ENCODE peak calls at places on chromosome 4, in eight cellular contexts. T is iPS DF 6.9; R is ovary; S is CD4-positive, alpha-beta memory T cell; H is neuronal stem cell; F is fibroblast of lung; C is GM23248; A is PC-3. V is an unnamed sample.

GRCh38 chr4:84529169-84529751 is 30.2 kb upstream of the NKX6-1 start:
- DNase-seq in T (no peak), S (peak; percentile 12), A (peak; percentile 65), H (no peak), F (peak; percentile 27), C (peak; percentile 53), R (no peak), V (no peak)

GRCh38 chr4:24226667-24227066 is 336.8 kb upstream of the PPARGC1A start:
- DNase-seq in C (peak; percentile 70), H (no peak), F (peak; percentile 57), R (no peak), S (no peak), T (no peak), A (no peak), V (no peak)

GRCh38 chr4:81723044-81723884 is 251.6 kb upstream of the RASGEF1B start:
- DNase-seq in F (no peak), C (no peak), R (no peak), A (no peak), T (no peak), H (no peak), S (no peak), V (no peak)

GRCh38 chr4:36677122-36677521 is 395.7 kb downstream of the DTHD1 start:
- DNase-seq in C (no peak), A (no peak), S (no peak), T (no peak), H (no peak), F (peak; percentile 19), R (no peak), V (no peak)

GRCh38 chr4:61493470-61493869 is 293.3 kb downstream of the ADGRL3 start:
- DNase-seq in T (no peak), R (no peak), S (no peak), A (no peak), C (no peak), F (no peak), H (peak; percentile 37), V (no peak)

GRCh38 chr4:90419124-90419711 is 292.0 kb downstream of the CCSER1 start:
- DNase-seq in T (peak; percentile 4), H (peak; percentile 26), F (peak; percentile 67), C (peak; percentile 37), S (peak; percentile 5), A (peak; percentile 56), R (no peak), V (no peak)

GRCh38 chr4:153564630-153565525 is 98.7 kb downstream of the TMEM131L start:
- DNase-seq in H (peak; percentile 65), A (peak; percentile 48), C (peak; percentile 58), S (no peak), F (peak; percentile 40), T (no peak), R (no peak), V (peak; percentile 28)

GRCh38 chr4:8209176-8209874 is 10.2 kb downstream of the SH3TC1 start:
- DNase-seq in H (no peak), R (no peak), S (no peak), T (no peak), C (no peak), A (no peak), F (no peak), V (no peak)

GRCh38 chr4:38601244-38601915 is 62.6 kb upstream of the KLF3 start:
- DNase-seq in T (no peak), H (no peak), R (no peak), C (peak; percentile 47), F (peak; percentile 72), S (no peak), A (peak; percentile 80), V (no peak)

GRCh38 chr4:113355550-113356371 is 306.3 kb downstream of the ANK2 start:
- DNase-seq in R (no peak), F (peak; percentile 86), A (peak; percentile 86), T (no peak), S (peak; percentile 57), C (peak; percentile 96), H (no peak), V (no peak)

GRCh38 chr4:158814636-158815035 is 45.8 kb downstream of the FNIP2 start:
- DNase-seq in R (no peak), C (peak; percentile 63), H (no peak), A (no peak), S (no peak), F (no peak), T (no peak), V (no peak)

GRCh38 chr4:79964715-79965345 is 108.2 kb downstream of the ANTXR2 start:
- DNase-seq in T (peak; percentile 7), R (no peak), A (no peak), H (peak; percentile 33), S (no peak), C (no peak), F (peak; percentile 63), V (peak; percentile 36)

GRCh38 chr4:141759796-141760425 is 123.5 kb downstream of the IL15 start:
- DNase-seq in A (peak; percentile 43), T (no peak), F (no peak), R (no peak), S (no peak), C (peak; percentile 6), H (no peak), V (no peak)

GRCh38 chr4:54659213-54660144 is 1.7 kb downstream of the KIT start:
- DNase-seq in A (no peak), H (peak; percentile 37), T (no peak), F (peak; percentile 25), C (no peak), R (peak; percentile 26), S (no peak), V (peak; percentile 23)

GRCh38 chr4:153535735-153536494 is 69.8 kb downstream of the TMEM131L start:
- DNase-seq in C (peak; percentile 45), A (no peak), T (peak; percentile 41), F (peak; percentile 21), R (no peak), H (no peak), S (peak; percentile 26), V (no peak)

GRCh38 chr4:180449395-180449956 is 1793.7 kb upstream of the TENM3 start:
- DNase-seq in C (no peak), A (peak; percentile 57), T (peak; percentile 47), R (no peak), S (no peak), F (peak; percentile 44), H (no peak), V (peak; percentile 81)

GRCh38 chr4:159163522-159163921 is 60.6 kb downstream of the RAPGEF2 start:
- DNase-seq in R (no peak), C (no peak), S (no peak), T (no peak), H (no peak), F (no peak), A (no peak), V (no peak)

GRCh38 chr4:144754562-144755410 is 108.8 kb downstream of the HHIP start:
- DNase-seq in F (peak; percentile 58), T (no peak), A (peak; percentile 50), C (peak; percentile 57), H (no peak), S (no peak), R (no peak), V (no peak)

GRCh38 chr4:102547973-102548372 is 46.8 kb downstream of the NFKB1 start:
- DNase-seq in F (no peak), C (no peak), S (no peak), A (no peak), H (no peak), R (no peak), T (no peak), V (no peak)

GRCh38 chr4:1330761-1331590 is 16.0 kb upstream of the UVSSA start:
- DNase-seq in R (no peak), S (peak; percentile 82), H (no peak), A (no peak), T (no peak), F (no peak), C (no peak), V (no peak)

GRCh38 chr4:176718881-176719280 is 73.8 kb downstream of the VEGFC start:
- DNase-seq in R (no peak), C (no peak), T (no peak), H (no peak), F (no peak), A (no peak), S (no peak), V (no peak)

GRCh38 chr4:168584321-168584771 is 87.5 kb downstream of the PALLD start:
- DNase-seq in F (peak; percentile 54), H (no peak), A (peak; percentile 76), R (no peak), T (no peak), S (no peak), C (peak; percentile 78), V (no peak)

GRCh38 chr4:81804849-81805248 is 333.1 kb upstream of the RASGEF1B start:
- DNase-seq in A (no peak), T (no peak), H (no peak), C (no peak), S (no peak), R (no peak), F (no peak), V (no peak)

GRCh38 chr4:17722361-17722710 is 59.1 kb downstream of the FAM184B start:
- DNase-seq in R (no peak), S (no peak), C (no peak), F (no peak), A (no peak), H (no peak), T (no peak), V (no peak)

GRCh38 chr4:99998062-99998880 is 48.2 kb upstream of the H2AZ1 start:
- DNase-seq in S (no peak), R (no peak), T (no peak), C (peak; percentile 68), F (peak; percentile 59), A (peak; percentile 59), H (no peak), V (no peak)

GRCh38 chr4:6751611-6752485 is 30.7 kb upstream of the KIAA0232 start:
- DNase-seq in S (no peak), H (no peak), C (no peak), F (no peak), T (no peak), R (no peak), A (peak; percentile 34), V (no peak)
- H3K27ac ChIP-seq in S (peak overlapping the region; percentile 45), H (no peak overlapping the region), C (no peak overlapping the region), F (no peak overlapping the region), T (no peak overlapping the region), R (no peak overlapping the region), A (peak overlapping the region; percentile 88), V (no peak overlapping the region)

GRCh38 chr4:88137112-88137511 is 21.3 kb downstream of the ABCG2 start:
- DNase-seq in R (no peak), A (peak; percentile 65), T (no peak), H (no peak), S (no peak), C (peak; percentile 58), F (no peak), V (no peak)
- H3K27ac ChIP-seq in R (no peak overlapping the region), A (peak overlapping the region; percentile 50), T (no peak overlapping the region), H (no peak overlapping the region), S (no peak overlapping the region), C (no peak overlapping the region), F (peak overlapping the region; percentile 57), V (no peak overlapping the region)

GRCh38 chr4:109389367-109390118 is 44.1 kb upstream of the SEC24B start:
- DNase-seq in T (no peak), C (no peak), S (no peak), R (peak; percentile 33), H (no peak), A (no peak), F (no peak), V (no peak)
- H3K27ac ChIP-seq in T (no peak overlapping the region), C (no peak overlapping the region), S (no peak overlapping the region), R (no peak overlapping the region), H (no peak overlapping the region), A (no peak overlapping the region), F (no peak overlapping the region), V (no peak overlapping the region)

DNA sequence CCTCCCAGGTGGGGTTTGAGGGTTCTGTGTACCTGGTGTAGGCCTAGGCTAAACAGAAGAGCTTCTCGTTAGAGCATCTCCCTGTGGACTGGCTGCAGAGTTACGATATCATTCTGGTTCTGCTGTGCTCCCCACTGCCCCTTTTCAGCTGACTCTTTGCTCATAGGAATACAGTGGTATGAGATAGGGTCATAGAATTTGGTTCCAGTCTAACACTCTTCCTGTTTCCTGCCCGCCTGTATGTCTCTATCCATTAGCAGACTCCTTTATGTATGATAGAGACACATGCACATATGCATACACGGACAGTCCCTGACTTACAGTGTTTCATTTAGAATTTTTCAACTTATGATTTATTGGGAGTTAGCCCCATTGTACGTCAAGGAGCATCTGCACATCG is 15.3 kb downstream of the RNF4 start:
- DNase-seq in R (no peak), A (no peak), S (no peak), H (no peak), C (no peak), F (no peak), T (no peak), V (no peak)
- H3K27ac ChIP-seq in R (no peak overlapping the region), A (no peak overlapping the region), S (peak overlapping the region; percentile 52), H (no peak overlapping the region), C (no peak overlapping the region), F (no peak overlapping the region), T (no peak overlapping the region), V (no peak overlapping the region)